ENCODE peak calls at places on chromosomes 4 and X, in nine cellular contexts. R is progenitor cell of endocrine pancreas; V is NCI-H1092; G is keratinocyte; T is HCEC 1CT; W is GOT3; Q is stimulated activated CD8-positive, alpha-beta memory T cell treated with anti-CD3 and anti-CD28 coated beads, Interleukin-4, amount 100 ng/mL, for 24 hours; H is AG04449; U is upper lobe of right lung. F is an unnamed sample.

GRCh38 chr4:31089815-31090214 is 369.6 kb downstream of the PCDH7 start:
- DNase-seq in G (no peak), W (no peak), Q (no peak), T (peak), H (no peak), R (no peak), U (peak), V (peak), F (peak)

GRCh38 chr4:76377922-76378321 is 43.0 kb downstream of the CCDC158 start:
- DNase-seq in U (peak), T (peak), R (peak), H (no peak), G (no peak), W (no peak), Q (peak), V (no peak), F (no peak)

GRCh38 chrX:113741744-113742143 is 842.1 kb upstream of the HTR2C start:
- DNase-seq in G (no peak), T (peak), H (no peak), V (no peak), W (no peak), R (no peak), U (no peak), Q (no peak), F (no peak)

GRCh38 chrX:139429913-139430312 is 100.6 kb upstream of the F9 start:
- DNase-seq in H (no peak), T (peak), G (no peak), W (no peak), U (no peak), V (no peak), R (no peak), Q (no peak), F (no peak)

GRCh38 chr4:103915224-103915869 is 195.6 kb upstream of the TACR3 start:
- DNase-seq in H (no peak), U (no peak), G (no peak), R (no peak), W (no peak), V (no peak), Q (no peak), T (peak), F (no peak)

GRCh38 chr4:19880205-19880604 is 371.5 kb upstream of the SLIT2 start:
- DNase-seq in H (no peak), T (no peak), W (no peak), V (no peak), Q (no peak), G (no peak), U (no peak), R (no peak), F (no peak)

GRCh38 chr4:156781852-156782251 is 189.7 kb downstream of the PDGFC start:
- DNase-seq in W (no peak), R (no peak), U (no peak), T (peak), Q (no peak), H (no peak), V (no peak), G (no peak), F (no peak)

GRCh38 chr4:159684061-159684460 is 581.2 kb downstream of the RAPGEF2 start:
- DNase-seq in G (no peak), W (no peak), H (no peak), T (no peak), U (no peak), V (no peak), R (no peak), Q (no peak), F (no peak)

GRCh38 chr4:119692001-119692400 is 63.4 kb upstream of the PDE5A start:
- DNase-seq in T (peak), Q (no peak), G (no peak), U (no peak), H (no peak), R (no peak), V (no peak), W (no peak), F (no peak)

GRCh38 chr4:85861064-85861767 is 386.3 kb downstream of the ARHGAP24 start:
- DNase-seq in W (no peak), T (no peak), U (no peak), V (peak), H (no peak), R (no peak), G (no peak), Q (no peak), F (peak)

GRCh38 chrX:63657821-63658220 is 127.2 kb downstream of the ARHGEF9 start:
- DNase-seq in V (no peak), U (peak), T (peak), W (no peak), R (no peak), Q (no peak), H (peak), G (no peak), F (no peak)

GRCh38 chrX:154712781-154713391 is 38.0 kb downstream of the GAB3 start:
- DNase-seq in W (no peak), V (no peak), H (no peak), G (no peak), T (peak), U (no peak), Q (no peak), R (no peak), F (no peak)

GRCh38 chr4:86036729-86037128 is 323.1 kb downstream of the MAPK10 start:
- DNase-seq in V (no peak), U (no peak), T (peak), G (no peak), R (no peak), Q (no peak), W (no peak), H (no peak), F (no peak)

GRCh38 chr4:184453402-184454160 is 20.8 kb downstream of the IRF2 start:
- DNase-seq in R (no peak), W (no peak), U (no peak), Q (no peak), T (peak), V (no peak), G (no peak), H (peak), F (no peak)